ENCODE peak calls at places on chromosomes 13 and 19, in seven cellular contexts. O is Karpas-422; H is GM04503; R is mucosa of descending colon; Z is NCI-H446; N is AG09319; D is stimulated activated CD4-positive, alpha-beta T cell treated with anti-CD3 and anti-CD28 coated beads, Interleukin-2, amount 100 ng/mL, for 48 hours. B is an unnamed sample.

GRCh38 chr19:28509079-28509895 is 703.7 kb downstream of the UQCRFS1 start:
- DNase-seq in O (no peak), H (no peak), R (no peak), Z (no peak), N (no peak), D (no peak), B (no peak)

GRCh38 chr19:4414800-4415251 is 12.4 kb downstream of the CHAF1A start:
- DNase-seq in O (no peak), H (no peak), R (no peak), Z (no peak), N (no peak), D (no peak), B (no peak)

GRCh38 chr19:14517840-14518505 is at the start of gene DNAJB1:
- DNase-seq in O (peak), H (no peak), R (peak), Z (peak), N (no peak), D (peak), B (peak)

GRCh38 chr19:11361037-11361770 is 6.0 kb downstream of the PLPPR2 start:
- DNase-seq in O (peak), H (no peak), R (peak), Z (no peak), N (no peak), D (no peak), B (no peak)

GRCh38 chr13:88958821-88959220 is 1287.7 kb downstream of the SLITRK5 start:
- DNase-seq in O (no peak), H (no peak), R (no peak), Z (no peak), N (no peak), D (no peak), B (no peak)

GRCh38 chr13:99075268-99076191 is 97.7 kb upstream of the DOCK9 start:
- DNase-seq in O (no peak), H (no peak), R (no peak), Z (no peak), N (no peak), D (no peak), B (no peak)

GRCh38 chr19:40755248-40755624 is 4.2 kb downstream of the SNRPA start:
- DNase-seq in O (no peak), H (no peak), R (no peak), Z (no peak), N (no peak), D (no peak), B (no peak)

GRCh38 chr13:110549795-110550160 is 11.7 kb downstream of the RAB20 start:
- DNase-seq in O (no peak), H (no peak), R (no peak), Z (no peak), N (no peak), D (no peak), B (no peak)

GRCh38 chr13:113489171-113489548 is 1.4 kb downstream of the DCUN1D2 start:
- DNase-seq in O (no peak), H (no peak), R (no peak), Z (no peak), N (no peak), D (no peak), B (no peak)

GRCh38 chr19:1214862-1215731 is 9.5 kb downstream of the STK11 start:
- DNase-seq in O (no peak), H (peak), R (no peak), Z (no peak), N (no peak), D (no peak), B (no peak)

GRCh38 chr13:23642110-23642509 is 71.9 kb downstream of the TNFRSF19 start:
- DNase-seq in O (peak), H (no peak), R (no peak), Z (no peak), N (no peak), D (no peak), B (no peak)

GRCh38 chr19:40294560-40294959 is 9.4 kb upstream of the AKT2 start:
- DNase-seq in O (no peak), H (no peak), R (no peak), Z (no peak), N (no peak), D (no peak), B (no peak)

GRCh38 chr19:30095171-30095570 is 153.1 kb downstream of the URI1 start:
- DNase-seq in O (no peak), H (no peak), R (no peak), Z (no peak), N (no peak), D (no peak), B (no peak)

GRCh38 chr19:29596885-29597525 is 9.1 kb upstream of the POP4 start:
- DNase-seq in O (no peak), H (no peak), R (no peak), Z (peak), N (no peak), D (no peak), B (no peak)

GRCh38 chr19:18300930-18301717 is 19.7 kb upstream of the JUND start:
- DNase-seq in O (no peak), H (no peak), R (peak), Z (no peak), N (no peak), D (no peak), B (no peak)

GRCh38 chr19:17739121-17739875 is 12.0 kb upstream of the FCHO1 start:
- DNase-seq in O (peak), H (no peak), R (no peak), Z (no peak), N (no peak), D (no peak), B (no peak)

GRCh38 chr13:95485045-95485517 is 67.4 kb upstream of the CLDN10 start:
- DNase-seq in O (no peak), H (no peak), R (no peak), Z (no peak), N (no peak), D (no peak), B (no peak)

GRCh38 chr13:83549671-83550070 is 332.6 kb downstream of the SLITRK1 start:
- DNase-seq in O (no peak), H (no peak), R (no peak), Z (no peak), N (no peak), D (no peak), B (no peak)

GRCh38 chr13:99757756-99758464 is 213.7 kb downstream of the ZIC5 start:
- DNase-seq in O (peak), H (no peak), R (no peak), Z (no peak), N (no peak), D (no peak), B (no peak)

GRCh38 chr19:40623403-40624239 is 22.5 kb downstream of the LTBP4 start:
- DNase-seq in O (peak), H (no peak), R (peak), Z (peak), N (no peak), D (no peak), B (no peak)

GRCh38 chr19:35468637-35469036 is 20.6 kb downstream of the FFAR2 start:
- DNase-seq in O (peak), H (peak), R (peak), Z (no peak), N (no peak), D (peak), B (peak)

GRCh38 chr19:46697142-46697960 is 19.6 kb downstream of the PRKD2 start:
- DNase-seq in O (peak), H (peak), R (peak), Z (no peak), N (peak), D (no peak), B (no peak)

GRCh38 chr19:290539-291521 is at the start of gene PLPP2:
- DNase-seq in O (no peak), H (no peak), R (peak), Z (no peak), N (no peak), D (no peak), B (no peak)

GRCh38 chr19:46633130-46633529 is 2.9 kb downstream of the GNG8 start:
- DNase-seq in O (no peak), H (no peak), R (no peak), Z (no peak), N (no peak), D (no peak), B (no peak)

GRCh38 chr19:33689138-33689746 is 67.5 kb downstream of the CHST8 start:
- DNase-seq in O (no peak), H (no peak), R (no peak), Z (no peak), N (no peak), D (no peak), B (no peak)

GRCh38 chr13:50635504-50635903 is 208.0 kb downstream of the DLEU7 start:
- DNase-seq in O (peak), H (no peak), R (peak), Z (no peak), N (no peak), D (no peak), B (no peak)

GRCh38 chr13:52061587-52061986 is 37.1 kb downstream of the UTP14C start:
- DNase-seq in O (no peak), H (peak), R (no peak), Z (no peak), N (no peak), D (no peak), B (no peak)

GRCh38 chr19:38743394-38744297 is 628 bp downstream of the CAPN12 start:
- DNase-seq in O (no peak), H (no peak), R (no peak), Z (no peak), N (no peak), D (no peak), B (no peak)

GRCh38 chr13:113327766-113328391 is 30.8 kb downstream of the LAMP1 start:
- DNase-seq in O (no peak), H (no peak), R (no peak), Z (no peak), N (no peak), D (no peak), B (no peak)

GRCh38 chr19:28843771-28844492 is 369.0 kb downstream of the UQCRFS1 start:
- DNase-seq in O (no peak), H (no peak), R (no peak), Z (no peak), N (no peak), D (no peak), B (no peak)

GRCh38 chr19:14248578-14249011 is 42.6 kb upstream of the ADGRL1 start:
- DNase-seq in O (no peak), H (no peak), R (peak), Z (peak), N (peak), D (peak), B (peak)

GRCh38 chr19:15623711-15624318 is 8.8 kb downstream of the CYP4F8 start:
- DNase-seq in O (peak), H (no peak), R (peak), Z (no peak), N (no peak), D (no peak), B (no peak)

GRCh38 chr13:114140131-114140908 is 7.9 kb upstream of the RASA3 start:
- DNase-seq in O (no peak), H (no peak), R (peak), Z (no peak), N (no peak), D (no peak), B (peak)

GRCh38 chr19:41691268-41691970 is 3.3 kb upstream of the CEACAM7 start:
- DNase-seq in O (peak), H (no peak), R (peak), Z (peak), N (no peak), D (peak), B (no peak)

GRCh38 chr13:98575876-98576214 is 1.1 kb downstream of the STK24 start:
- DNase-seq in O (no peak), H (no peak), R (no peak), Z (no peak), N (no peak), D (no peak), B (no peak)

GRCh38 chr19:47143322-47144073 is 12.9 kb downstream of the SAE1 start:
- DNase-seq in O (no peak), H (no peak), R (no peak), Z (no peak), N (no peak), D (no peak), B (no peak)

GRCh38 chr13:25778808-25779207 is 273.0 kb downstream of the SHISA2 start:
- DNase-seq in O (no peak), H (no peak), R (no peak), Z (no peak), N (no peak), D (no peak), B (no peak)

B was measured in stimulated activated naive CD4-positive, alpha-beta T cell treated with Interleukin-2 at 50 U/mL for 16 hours.